ENCODE peak calls at places on chromosomes 2 and 18, in seven cellular contexts. A, T, U, F, N, M and R are unnamed samples.

GRCh38 chr2:109321570-109321969 is 192.6 kb downstream of the SH3RF3 start:
- DNase-seq in A (peak), T (no peak), U (no peak), F (no peak), N (peak), M (no peak), R (no peak)

GRCh38 chr2:8627019-8627691 is 54.7 kb upstream of the ID2 start:
- DNase-seq in A (no peak), T (no peak), U (no peak), F (peak), N (no peak), M (no peak), R (no peak)

GRCh38 chr2:38465789-38466127 is 88.7 kb upstream of the ATL2 start:
- DNase-seq in A (peak), T (no peak), U (peak), F (peak), N (peak), M (no peak), R (no peak)

GRCh38 chr2:186256540-186256939 is 229.5 kb upstream of the ZC3H15 start:
- DNase-seq in A (peak), T (no peak), U (no peak), F (peak), N (peak), M (peak), R (no peak)

GRCh38 chr2:19807866-19808265 is 93.9 kb downstream of the TTC32 start:
- DNase-seq in A (no peak), T (no peak), U (no peak), F (no peak), N (no peak), M (no peak), R (no peak)

GRCh38 chr2:233209117-233209977 is 42.1 kb upstream of the ATG16L1 start:
- DNase-seq in A (no peak), T (no peak), U (no peak), F (peak), N (peak), M (peak), R (no peak)

GRCh38 chr2:159290289-159290907 is 3.9 kb upstream of the WDSUB1 start:
- DNase-seq in A (peak), T (no peak), U (peak), F (peak), N (peak), M (peak), R (no peak)

GRCh38 chr2:71333619-71334018 is 2.0 kb downstream of the ZNF638 start:
- DNase-seq in A (no peak), T (no peak), U (no peak), F (no peak), N (peak), M (no peak), R (no peak)

GRCh38 chr18:8367217-8367988 is 241.8 kb upstream of the RAB12 start:
- DNase-seq in A (no peak), T (peak), U (no peak), F (peak), N (peak), M (peak), R (no peak)

GRCh38 chr18:24543408-24544140 is 83.1 kb downstream of the HRH4 start:
- DNase-seq in A (no peak), T (no peak), U (no peak), F (no peak), N (no peak), M (no peak), R (no peak)

GRCh38 chr2:156430236-156430977 is 5.8 kb upstream of the GPD2 start:
- DNase-seq in A (peak), T (no peak), U (no peak), F (peak), N (no peak), M (no peak), R (no peak)

GRCh38 chr2:239298126-239298804 is 102.6 kb downstream of the HDAC4 start:
- DNase-seq in A (no peak), T (no peak), U (no peak), F (no peak), N (no peak), M (no peak), R (no peak)

GRCh38 chr2:24839729-24840128 is 46.5 kb downstream of the CENPO start:
- DNase-seq in A (no peak), T (no peak), U (no peak), F (no peak), N (no peak), M (no peak), R (no peak)

GRCh38 chr2:85734942-85735608 is 18.7 kb upstream of the ATOH8 start:
- DNase-seq in A (peak), T (no peak), U (no peak), F (no peak), N (peak), M (no peak), R (no peak)

GRCh38 chr18:63579643-63580042 is 7.5 kb upstream of the SERPINB13 start:
- DNase-seq in A (no peak), T (no peak), U (no peak), F (no peak), N (no peak), M (no peak), R (no peak)

GRCh38 chr2:182038579-182038978 is 52.9 kb downstream of the PPP1R1C start:
- DNase-seq in A (peak), T (no peak), U (no peak), F (peak), N (peak), M (peak), R (no peak)

GRCh38 chr18:23209031-23209430 is 73.7 kb downstream of the CABLES1 start:
- DNase-seq in A (no peak), T (no peak), U (no peak), F (no peak), N (peak), M (no peak), R (no peak)

GRCh38 chr18:54776282-54776977 is 51.8 kb upstream of the RAB27B start:
- DNase-seq in A (peak), T (no peak), U (peak), F (peak), N (peak), M (peak), R (no peak)

GRCh38 chr18:267380-267687 is 513 bp downstream of the THOC1 start:
- DNase-seq in A (peak), T (no peak), U (no peak), F (peak), N (no peak), M (no peak), R (no peak)

GRCh38 chr2:26395394-26395793 is 6.3 kb upstream of the DRC1 start:
- DNase-seq in A (no peak), T (no peak), U (no peak), F (no peak), N (no peak), M (no peak), R (no peak)

GRCh38 chr2:8586397-8587051 is 95.3 kb upstream of the ID2 start:
- DNase-seq in A (no peak), T (peak), U (no peak), F (no peak), N (no peak), M (no peak), R (no peak)

GRCh38 chr18:47968721-47969120 is 38.3 kb upstream of the SMAD2 start:
- DNase-seq in A (no peak), T (no peak), U (no peak), F (peak), N (peak), M (no peak), R (no peak)

GRCh38 chr18:35513181-35513932 is 15.6 kb upstream of the INO80C start:
- DNase-seq in A (peak), T (peak), U (peak), F (peak), N (peak), M (no peak), R (peak)

GRCh38 chr2:63159262-63159661 is 108.6 kb downstream of the OTX1 start:
- DNase-seq in A (no peak), T (no peak), U (no peak), F (no peak), N (no peak), M (no peak), R (no peak)

DNA sequence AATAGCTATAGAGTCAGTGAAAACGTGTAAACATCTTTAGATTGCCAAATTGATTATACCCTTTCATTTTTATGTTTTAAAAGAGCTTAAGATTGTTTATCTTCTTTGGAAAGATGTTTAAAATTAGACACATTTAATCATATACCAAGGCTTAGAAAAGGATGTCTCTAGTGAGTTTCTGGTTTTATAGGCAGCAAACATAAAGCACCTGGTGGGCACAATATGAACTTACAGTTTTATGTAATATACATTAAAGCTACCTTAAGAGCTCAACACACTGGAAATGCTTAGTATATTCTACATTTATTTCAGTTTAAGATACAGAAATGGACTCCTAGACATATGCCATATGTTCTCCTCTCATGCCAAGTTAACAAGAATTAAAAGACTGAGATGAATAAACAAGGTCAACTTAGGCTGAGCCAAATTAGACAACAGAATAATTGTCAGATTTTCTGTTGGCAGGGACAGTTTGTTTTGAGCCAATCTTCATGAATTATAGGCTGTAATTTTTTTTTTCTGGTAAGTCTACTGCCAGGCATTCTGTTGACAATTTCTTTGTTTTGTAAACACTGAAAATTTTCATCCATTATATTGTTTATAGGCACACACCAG is 112.7 kb downstream of the OTX1 start:
- DNase-seq in A (no peak), T (no peak), U (no peak), F (no peak), N (no peak), M (no peak), R (no peak)
- TF ChIP-seq CTCF in A (no peak), T (no peak), U (no peak), F (no peak), N (no peak), M (no peak), R (no peak)

DNA sequence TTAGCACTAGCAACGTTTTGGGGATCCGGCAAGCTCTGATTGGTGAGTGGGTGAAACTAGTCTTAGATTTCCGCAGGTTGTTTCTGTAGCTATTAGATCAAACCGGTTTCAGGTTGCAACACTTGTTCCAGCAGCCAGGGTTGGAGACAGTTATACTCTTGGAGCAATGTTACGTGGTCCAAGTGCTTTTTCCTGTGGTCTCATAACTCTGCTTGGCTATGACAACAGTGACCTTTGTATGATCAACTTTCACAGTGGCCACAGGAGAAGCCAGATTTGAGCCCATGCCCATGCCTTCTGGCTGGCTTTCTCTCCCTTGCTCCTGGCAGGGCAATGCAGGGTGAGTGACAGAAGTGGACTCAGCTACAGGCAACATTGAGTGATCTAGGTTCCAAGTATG is 84.5 kb upstream of the TAF1B start:
- DNase-seq in A (no peak), T (no peak), U (no peak), F (no peak), N (no peak), M (no peak), R (no peak)
- TF ChIP-seq CTCF in A (no peak), T (no peak), U (no peak), F (no peak), N (no peak), M (no peak), R (no peak)

DNA sequence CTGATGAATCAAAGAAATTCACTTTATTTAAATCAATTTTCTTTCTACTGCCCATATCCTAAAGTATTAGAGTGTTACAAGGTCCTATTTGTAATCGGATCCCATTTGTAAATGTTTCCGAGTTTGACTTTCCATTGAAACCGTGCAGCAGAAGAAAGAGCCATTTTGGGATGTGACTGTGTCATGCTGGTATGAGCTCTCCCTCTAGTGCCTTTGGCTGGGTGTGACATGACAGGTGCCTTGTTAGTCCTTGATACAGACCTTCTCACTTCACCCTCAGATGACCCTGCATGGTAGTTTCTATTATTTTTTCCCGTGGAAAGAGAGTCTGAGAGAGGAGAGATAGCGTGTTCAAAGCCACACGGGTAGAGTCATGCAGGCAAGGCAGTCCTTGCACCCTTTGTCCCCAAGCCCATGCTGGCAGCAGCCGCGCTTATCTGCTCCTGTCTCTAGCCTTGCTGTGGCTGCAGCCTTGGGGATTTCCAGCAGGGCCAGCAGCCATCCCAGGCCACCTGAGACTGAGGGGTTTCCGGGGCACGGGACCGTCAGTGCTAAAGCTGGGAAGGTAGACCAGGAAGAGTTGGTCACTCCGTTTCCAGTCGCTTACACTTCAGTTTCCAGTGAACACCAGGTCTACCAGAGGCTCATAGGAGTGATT is 21.4 kb downstream of the CHMP1B start:
- DNase-seq in A (no peak), T (no peak), U (no peak), F (peak), N (no peak), M (no peak), R (no peak)
- TF ChIP-seq CTCF in A (peak), T (peak), U (peak), F (peak), N (peak), M (peak), R (no peak)

DNA sequence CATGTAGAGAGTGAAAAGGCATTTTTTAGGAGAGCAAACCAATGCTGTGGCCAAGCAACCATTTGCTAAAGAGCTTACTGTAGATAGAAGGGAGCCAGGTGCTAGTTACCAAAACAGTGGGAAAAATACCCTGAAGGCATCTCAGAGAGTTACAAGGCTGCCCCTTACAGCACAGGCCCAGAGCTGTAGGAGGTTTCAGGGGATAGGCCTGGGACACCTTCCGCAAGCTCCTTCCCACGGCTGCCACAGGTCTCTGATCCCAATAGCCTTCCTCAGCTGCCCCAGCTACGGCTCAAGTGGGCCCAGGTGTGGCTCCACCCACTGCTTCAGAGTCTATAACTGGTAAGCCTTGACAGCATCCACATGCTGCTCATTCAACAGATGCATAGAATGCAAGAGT is 18.2 kb upstream of the PPM1B start:
- DNase-seq in A (no peak), T (no peak), U (no peak), F (no peak), N (no peak), M (no peak), R (no peak)
- TF ChIP-seq CTCF in A (no peak), T (no peak), U (no peak), F (no peak), N (no peak), M (no peak), R (no peak)

GRCh38 chr2:222701709-222702108 is 30.3 kb downstream of the MOGAT1 start:
- DNase-seq in A (no peak), T (no peak), U (no peak), F (no peak), N (no peak), M (no peak), R (no peak)

GRCh38 chr2:222703091-222703490 is 31.6 kb downstream of the MOGAT1 start:
- DNase-seq in A (no peak), T (no peak), U (no peak), F (no peak), N (no peak), M (no peak), R (no peak)

GRCh38 chr2:222706616-222707015 is 35.2 kb downstream of the MOGAT1 start:
- DNase-seq in A (no peak), T (no peak), U (no peak), F (no peak), N (peak), M (no peak), R (no peak)

GRCh38 chr2:222701233-222701632 is 29.8 kb downstream of the MOGAT1 start:
- DNase-seq in A (no peak), T (no peak), U (no peak), F (no peak), N (no peak), M (no peak), R (no peak)

DNA sequence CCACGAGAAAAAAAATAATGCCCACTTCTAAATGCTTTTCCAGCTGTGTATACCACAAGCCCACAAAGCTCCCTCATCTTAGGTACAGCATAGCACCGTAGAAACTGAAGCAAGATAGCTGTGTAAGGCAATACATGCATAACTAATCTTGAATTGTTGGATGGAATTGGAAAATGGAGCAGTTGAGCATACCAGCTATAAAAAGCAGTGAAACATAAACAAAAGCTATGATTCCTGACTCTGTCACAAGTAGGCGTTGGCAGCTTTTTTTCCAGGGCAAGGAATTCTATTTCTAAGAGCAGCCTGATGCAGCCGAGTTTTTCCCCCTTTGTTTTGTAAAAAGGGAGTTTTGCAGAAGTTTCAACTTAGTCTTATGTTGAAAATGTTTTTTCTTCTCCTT is 32.4 kb downstream of the MOGAT1 start:
- DNase-seq in A (peak), T (no peak), U (no peak), F (no peak), N (peak), M (no peak), R (no peak)
- TF ChIP-seq CTCF in A (no peak), T (no peak), U (no peak), F (no peak), N (no peak), M (no peak), R (no peak)

DNA sequence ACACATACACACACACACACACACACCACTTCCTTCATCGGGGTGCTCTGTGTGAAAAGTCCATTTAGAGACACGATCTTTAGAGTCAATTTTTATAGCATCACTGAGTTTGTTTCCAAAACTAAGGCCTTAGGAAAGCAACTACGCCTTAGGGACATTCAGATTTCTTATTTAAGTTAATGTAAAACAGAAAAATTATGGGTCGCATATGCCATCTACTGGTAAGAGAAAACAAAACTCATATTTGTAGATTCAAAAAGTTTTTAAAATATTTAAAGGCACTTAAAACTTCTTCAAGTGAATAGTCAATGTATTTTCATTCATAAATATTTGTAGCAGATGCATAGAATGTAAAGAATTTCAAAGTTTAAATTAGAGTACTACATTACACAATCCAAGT is 166.2 kb downstream of the ATAD2B start:
- DNase-seq in A (peak), T (no peak), U (no peak), F (peak), N (peak), M (no peak), R (no peak)
- TF ChIP-seq CTCF in A (peak), T (peak), U (peak), F (peak), N (peak), M (no peak), R (no peak)

DNA sequence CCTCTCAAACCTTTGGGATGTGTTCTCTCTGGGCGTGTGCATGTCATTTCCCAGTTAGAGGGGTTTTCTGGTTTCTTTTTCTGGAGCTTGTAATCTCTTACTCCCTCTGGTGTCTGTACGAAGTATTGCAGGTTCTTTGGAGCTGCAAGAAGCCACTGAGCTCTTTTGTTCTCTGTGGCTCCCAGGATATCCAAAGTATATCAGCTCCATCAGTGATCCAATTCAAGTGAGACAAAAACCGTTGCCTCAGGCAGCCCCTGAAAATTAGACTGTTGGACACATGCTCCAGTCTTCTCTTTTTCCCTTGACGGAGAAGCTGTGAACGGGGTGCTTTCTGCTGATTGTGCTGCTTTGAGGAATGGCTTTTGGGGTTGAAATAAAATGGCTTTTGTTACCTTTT is 59.0 kb upstream of the LDLRAD4 start:
- DNase-seq in A (peak), T (no peak), U (peak), F (peak), N (peak), M (peak), R (no peak)
- TF ChIP-seq CTCF in A (peak), T (peak), U (peak), F (peak), N (peak), M (peak), R (no peak)

GRCh38 chr2:28974252-28974651 is 6.8 kb upstream of the TOGARAM2 start:
- DNase-seq in A (no peak), T (no peak), U (no peak), F (no peak), N (no peak), M (no peak), R (no peak)
- TF ChIP-seq CTCF in A (no peak), T (no peak), U (no peak), F (no peak), N (no peak), M (no peak), R (no peak)